ENCODE peak calls at places on chromosomes 13 and 19, in five cellular contexts. D is H9, O is mesenchymal stem cell, E is H1, Z is neuronal stem cell. T is an unnamed sample.

GRCh38 chr13:79287994-79288795 is 117.9 kb downstream of the RBM26 start:
- DNase-seq in E (no peak), O (no peak), D (peak), Z (peak), T (no peak)

GRCh38 chr13:66405908-66406802 is 824.0 kb downstream of the PCDH9 start:
- DNase-seq in E (no peak), D (no peak), O (peak), Z (no peak), T (no peak)

GRCh38 chr13:111187879-111188643 is 73.0 kb downstream of the ARHGEF7 start:
- DNase-seq in E (no peak), O (peak), D (no peak), Z (no peak), T (peak)

GRCh38 chr13:44605275-44605674 is 29.1 kb upstream of the TSC22D1 start:
- DNase-seq in E (no peak), Z (no peak), O (no peak), D (no peak), T (no peak)

GRCh38 chr13:44013666-44014291 is 134.1 kb downstream of the LACC1 start:
- DNase-seq in D (no peak), O (peak), Z (no peak), E (no peak), T (no peak)

GRCh38 chr13:110759710-110760109 is 46.2 kb downstream of the ING1 start:
- DNase-seq in E (no peak), O (peak), D (no peak), Z (no peak), T (no peak)

GRCh38 chr19:44803442-44804428 is 5.2 kb upstream of the BCAM start:
- DNase-seq in O (no peak), Z (no peak), D (no peak), E (no peak), T (no peak)

GRCh38 chr13:46571189-46571901 is 18.4 kb downstream of the LRCH1 start:
- DNase-seq in D (no peak), E (no peak), O (peak), Z (no peak), T (peak)

GRCh38 chr13:44259045-44260042 is 114.3 kb upstream of the SERP2 start:
- DNase-seq in E (no peak), D (no peak), O (peak), Z (no peak), T (peak)

GRCh38 chr19:14135985-14136508 is 342 bp downstream of the ASF1B start:
- DNase-seq in D (no peak), O (no peak), Z (no peak), E (no peak), T (no peak)

GRCh38 chr19:5891938-5892771 is 11.4 kb downstream of the NDUFA11 start:
- DNase-seq in D (peak), E (peak), Z (peak), O (peak), T (peak)

GRCh38 chr19:46182476-46182875 is 34.4 kb downstream of the IGFL2 start:
- DNase-seq in O (no peak), D (no peak), E (no peak), Z (no peak), T (no peak)

GRCh38 chr13:33186851-33187250 is 98.7 kb downstream of the STARD13 start:
- DNase-seq in E (no peak), D (no peak), Z (no peak), O (peak), T (no peak)

GRCh38 chr19:12260861-12261260 is 33.8 kb downstream of the ZNF44 start:
- DNase-seq in Z (no peak), D (no peak), E (no peak), O (no peak), T (no peak)

GRCh38 chr19:12261554-12261953 is 33.1 kb downstream of the ZNF44 start:
- DNase-seq in O (no peak), E (no peak), D (no peak), Z (no peak), T (no peak)

GRCh38 chr19:12270854-12271253 is 23.8 kb downstream of the ZNF44 start:
- DNase-seq in E (no peak), D (no peak), Z (no peak), O (no peak), T (no peak)

GRCh38 chr19:12260236-12260635 is 34.4 kb downstream of the ZNF44 start:
- DNase-seq in O (no peak), D (no peak), E (no peak), Z (no peak), T (no peak)

GRCh38 chr19:12265921-12266704 is 28.6 kb downstream of the ZNF44 start:
- DNase-seq in E (no peak), O (no peak), Z (no peak), D (no peak), T (no peak)
- H2BK12ac ChIP-seq in E (no peak), O (no peak), Z (no peak), D (no peak), T (no peak)

GRCh38 chr19:36151144-36152051 is 849 bp downstream of the COX7A1 start:
- DNase-seq in O (no peak), Z (no peak), D (peak), E (no peak), T (no peak)
- H3K9ac ChIP-seq in O (peak), Z (no peak), D (no peak), E (no peak), T (no peak)

DNA sequence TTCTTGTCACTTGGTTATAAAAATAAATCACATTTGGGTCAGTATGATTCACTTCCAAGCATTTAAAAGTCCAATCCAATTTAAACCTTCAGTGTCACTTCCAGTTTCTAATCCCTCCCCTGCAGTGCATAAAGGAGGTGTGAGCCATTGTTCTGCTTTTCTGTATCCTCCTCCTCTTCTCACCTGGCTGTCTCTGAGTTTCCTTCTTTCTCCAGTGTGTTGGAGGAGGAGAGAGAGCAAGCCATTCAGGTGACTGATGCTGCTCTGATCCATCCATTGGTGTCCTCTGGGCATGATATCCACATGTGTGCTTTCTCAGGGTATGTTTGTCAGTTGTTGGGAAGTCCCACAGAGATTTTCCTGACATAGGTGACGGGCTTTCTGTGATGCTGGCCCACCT is 1.2 kb downstream of the NUDT15 start:
- DNase-seq in O (peak), E (no peak), Z (no peak), D (no peak), T (no peak)
- H2BK5ac ChIP-seq in O (no peak), E (no peak), Z (no peak), D (no peak), T (no peak)

GRCh38 chr19:16298334-16298733 is 26.3 kb upstream of the KLF2 start:
- DNase-seq in D (no peak), O (no peak), E (no peak), Z (no peak), T (no peak)
- H2BK12ac ChIP-seq in D (no peak), O (peak), E (no peak), Z (no peak), T (no peak)

GRCh38 chr19:19644054-19644388 is 564 bp upstream of the GMIP start:
- DNase-seq in O (no peak), Z (no peak), E (no peak), D (no peak), T (no peak)
- H3K9ac ChIP-seq in O (no peak), Z (no peak), E (no peak), D (no peak), T (no peak)

DNA sequence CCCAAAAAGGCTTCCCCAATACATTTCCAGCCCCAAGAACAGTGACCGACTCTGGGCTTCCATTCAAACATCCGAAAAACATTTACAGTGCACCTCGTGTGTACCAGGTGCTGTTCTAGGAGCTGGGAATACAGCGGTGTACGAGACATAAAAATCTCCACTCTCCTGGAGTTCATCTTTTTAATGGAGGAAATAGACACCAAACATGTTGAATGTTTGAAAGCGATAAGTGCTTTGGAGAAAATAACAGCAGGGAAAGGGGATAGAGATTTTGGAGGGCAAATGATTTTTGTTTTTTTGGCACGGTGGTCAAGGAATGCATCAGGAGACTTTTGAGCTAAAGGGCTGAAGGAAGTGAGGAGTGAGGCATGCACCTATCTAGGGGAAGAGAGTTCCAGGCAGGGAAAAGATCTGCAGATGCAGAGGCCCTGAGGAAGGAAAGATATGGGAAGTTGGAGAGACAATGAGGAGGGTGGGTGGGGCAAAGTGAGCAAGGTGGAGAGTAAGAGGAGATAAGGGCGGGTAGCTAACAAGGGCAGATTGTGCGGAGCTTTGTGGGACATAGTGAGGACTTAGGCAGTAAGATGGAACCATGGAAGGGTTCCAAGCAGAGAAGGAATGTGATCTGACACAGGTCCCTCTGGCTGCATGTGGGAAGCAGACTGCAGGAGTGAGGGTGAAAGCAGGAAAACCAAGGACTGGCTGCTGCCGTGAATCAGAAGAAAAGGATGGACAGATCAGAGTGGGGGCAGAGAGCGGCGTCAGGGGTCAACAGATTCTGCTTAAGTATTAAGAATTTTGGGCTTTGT is 703 bp upstream of the FBL start:
- DNase-seq in E (no peak), Z (no peak), D (peak), O (no peak), T (peak)
- H2BK5ac ChIP-seq in E (peak), Z (no peak), D (no peak), O (no peak), T (peak)

DNA sequence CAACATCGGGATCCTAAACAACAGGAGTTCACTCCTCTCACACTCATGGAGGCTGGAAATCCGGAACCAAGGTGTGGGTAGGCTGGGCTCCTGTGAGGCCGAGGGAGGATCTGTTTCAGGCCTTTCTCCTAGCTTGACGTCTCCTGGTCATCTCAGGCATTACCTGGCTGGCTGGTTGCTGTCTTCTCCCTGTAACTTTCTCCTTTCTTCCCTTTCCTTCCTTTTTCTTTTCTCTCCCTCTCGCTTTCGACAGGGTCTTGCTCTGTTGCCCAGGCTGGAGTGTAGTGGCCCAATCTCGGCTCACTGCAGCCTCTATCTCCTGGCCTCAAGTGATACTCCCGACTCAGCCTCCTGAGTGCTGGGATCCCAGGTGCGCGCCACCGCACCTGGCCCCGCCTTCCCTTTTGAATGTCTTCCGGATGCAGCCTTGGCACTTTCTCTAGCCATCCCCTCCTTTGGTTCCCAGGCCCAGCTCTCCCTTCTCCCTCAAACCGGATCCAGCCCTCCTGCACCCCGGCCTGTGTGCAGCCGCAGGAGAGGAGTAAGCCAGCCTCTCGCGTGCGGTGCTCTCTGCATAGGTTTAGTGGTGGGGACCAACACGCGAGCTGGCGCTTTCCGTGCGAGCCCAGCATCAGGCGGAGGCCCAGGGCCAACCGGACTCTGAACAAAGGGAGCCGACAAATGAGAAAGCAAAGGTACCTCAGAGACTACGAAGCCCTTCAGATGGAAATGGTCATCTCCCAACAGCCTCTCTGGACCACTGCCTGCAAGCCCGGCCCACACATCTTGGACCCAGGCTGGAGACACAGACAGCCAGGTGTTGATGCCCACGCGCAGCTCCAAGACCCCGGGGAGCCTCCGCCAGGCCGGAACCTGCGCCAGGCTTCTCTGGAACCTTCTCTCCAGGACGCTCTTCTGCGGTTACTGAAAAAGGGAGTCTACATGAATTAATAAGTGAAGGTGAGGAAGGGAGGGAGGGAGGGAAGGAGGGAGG is 16.3 kb upstream of the LATS2 start:
- DNase-seq in D (peak), Z (no peak), O (no peak), E (no peak), T (no peak)
- H2BK12ac ChIP-seq in D (no peak), Z (peak), O (peak), E (peak), T (peak)

GRCh38 chr13:99085846-99086148 is 107.9 kb upstream of the DOCK9 start:
- DNase-seq in Z (no peak), D (no peak), E (peak), O (no peak), T (no peak)
- H3K9ac ChIP-seq in Z (peak), D (no peak), E (no peak), O (peak), T (peak)

DNA sequence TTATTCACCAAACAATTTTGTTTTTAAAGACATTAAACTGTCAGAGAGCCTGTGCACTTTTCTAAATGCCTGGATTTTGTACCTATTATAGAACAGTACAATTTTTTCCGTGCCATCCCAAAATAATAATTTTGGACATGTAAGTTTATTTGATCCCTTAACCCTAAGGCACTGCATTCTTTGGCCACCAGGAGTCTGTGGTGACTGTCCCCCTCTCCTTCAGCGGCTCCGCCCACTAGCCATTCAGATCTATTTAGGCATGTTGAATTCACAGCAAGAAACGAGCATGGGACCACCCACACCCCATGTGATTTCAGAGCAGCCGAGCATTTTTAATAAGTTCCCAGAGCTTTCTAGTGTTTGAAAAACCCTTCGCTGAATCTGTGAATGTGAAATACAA is 567.5 kb downstream of the MYO16 start:
- DNase-seq in E (peak), O (no peak), D (peak), Z (peak), T (no peak)
- H2BK5ac ChIP-seq in E (no peak), O (no peak), D (no peak), Z (no peak), T (no peak)

T was measured in trophoblast cell.